ENCODE peak calls at places on chromosomes 6 and 20, in five cellular contexts. Y, U, X, Q and A are unnamed samples.
A peak's percentile ranks its signal among the peaks of the same experiment; 100 is the strongest.

GRCh38 chr6:40819182-40819834 is 219.7 kb downstream of the UNC5CL start:
- DNase-seq in Q (no peak), X (no peak), Y (peak; percentile 14), U (no peak), A (no peak)

GRCh38 chr20:11204926-11205768 is 531.3 kb upstream of the JAG1 start:
- DNase-seq in X (no peak), U (peak; percentile 51), Q (peak; percentile 72), Y (peak; percentile 77), A (no peak)

GRCh38 chr20:47927944-47928343 is 142.7 kb upstream of the SULF2 start:
- DNase-seq in Y (no peak), U (no peak), X (no peak), Q (no peak), A (no peak)

GRCh38 chr6:107491059-107491609 is 1.2 kb downstream of the SOBP start:
- DNase-seq in U (peak; percentile 73), Q (peak; percentile 71), Y (peak; percentile 25), X (no peak), A (no peak)

GRCh38 chr6:2028457-2029038 is 216.9 kb downstream of the GMDS start:
- DNase-seq in Y (peak; percentile 50), X (no peak), U (no peak), Q (no peak), A (no peak)

GRCh38 chr6:38161754-38162492 is 342.4 kb downstream of the ZFAND3 start:
- DNase-seq in X (no peak), Q (no peak), U (no peak), Y (no peak), A (no peak)

GRCh38 chr6:98044791-98045190 is 761.8 kb upstream of the MMS22L start:
- DNase-seq in Y (no peak), Q (no peak), U (no peak), X (no peak), A (no peak)

GRCh38 chr20:536426-537012 is 7.1 kb downstream of the CSNK2A1 start:
- DNase-seq in Q (no peak), Y (no peak), X (no peak), U (no peak), A (no peak)

GRCh38 chr6:89984926-89985743 is 90.9 kb downstream of the GJA10 start:
- DNase-seq in X (no peak), Y (peak; percentile 23), U (peak; percentile 38), Q (no peak), A (no peak)

GRCh38 chr20:47334022-47334551 is 22.4 kb downstream of the ZMYND8 start:
- DNase-seq in U (no peak), Q (no peak), Y (no peak), X (no peak), A (no peak)

GRCh38 chr6:161618816-161619454 is 345.1 kb upstream of the AGPAT4 start:
- DNase-seq in Y (peak; percentile 13), X (no peak), Q (peak; percentile 54), U (peak; percentile 36), A (peak; percentile 50)

GRCh38 chr6:137403855-137404254 is 90.3 kb downstream of the OLIG3 start:
- DNase-seq in Q (no peak), U (no peak), Y (no peak), X (no peak), A (no peak)

GRCh38 chr6:52089758-52090348 is 2.4 kb upstream of the PKHD1 start:
- DNase-seq in U (no peak), Y (peak; percentile 8), Q (no peak), X (no peak), A (no peak)

GRCh38 chr6:139395891-139396299 is 21.4 kb upstream of the CITED2 start:
- DNase-seq in U (no peak), Q (peak; percentile 36), Y (peak; percentile 43), X (no peak), A (no peak)

GRCh38 chr6:16999486-17000436 is 102.1 kb upstream of the STMND1 start:
- DNase-seq in Q (no peak), Y (no peak), X (no peak), U (no peak), A (peak; percentile 80)

GRCh38 chr6:1042583-1043457 is 269.1 kb upstream of the FOXQ1 start:
- DNase-seq in X (no peak), Y (no peak), U (no peak), Q (no peak), A (no peak)